ENCODE peak calls at places on chromosome 6, in four cellular contexts. M is heart left ventricle, A is vagina, F is right cardiac atrium. E is an unnamed sample.

GRCh38 chr6:143457563-143458359 is 7.2 kb downstream of the PEX3 start:
- DNase-seq in F (no peak), A (no peak), M (no peak), E (no peak)

GRCh38 chr6:51514396-51515051 is 572.9 kb downstream of the PKHD1 start:
- DNase-seq in A (no peak), F (no peak), M (no peak), E (no peak)

GRCh38 chr6:128554302-128554701 is 33.9 kb upstream of the PTPRK start:
- DNase-seq in F (no peak), M (no peak), A (no peak), E (no peak)

GRCh38 chr6:35077006-35077712 is 64.0 kb downstream of the TCP11 start:
- DNase-seq in M (no peak), F (no peak), A (no peak), E (no peak)

GRCh38 chr6:33428219-33428890 is 8.5 kb downstream of the SYNGAP1 start:
- DNase-seq in M (peak), F (peak), A (no peak), E (no peak)

GRCh38 chr6:125741336-125741735 is 8.1 kb upstream of the HEY2 start:
- DNase-seq in F (no peak), A (no peak), M (no peak), E (no peak)

GRCh38 chr6:140541288-140541687 is 1166.8 kb upstream of the CITED2 start:
- DNase-seq in F (no peak), M (no peak), A (no peak), E (no peak)

GRCh38 chr6:155117266-155117665 is 122.2 kb downstream of the TIAM2 start:
- DNase-seq in F (no peak), M (no peak), A (no peak), E (no peak)

GRCh38 chr6:165728196-165728595 is 65.2 kb upstream of the PDE10A start:
- DNase-seq in A (no peak), F (no peak), M (no peak), E (no peak)

GRCh38 chr6:158688860-158689259 is 39.0 kb downstream of the SYTL3 start:
- DNase-seq in M (no peak), F (no peak), A (no peak), E (no peak)

GRCh38 chr6:45156075-45156474 is 172.1 kb upstream of the RUNX2 start:
- DNase-seq in M (no peak), A (no peak), F (no peak), E (no peak)

GRCh38 chr6:49142422-49143151 is 320.5 kb downstream of the MMUT start:
- DNase-seq in A (no peak), F (no peak), M (no peak), E (no peak)

GRCh38 chr6:41734666-41735426 is 562 bp downstream of the TFEB start:
- DNase-seq in A (no peak), F (peak), M (peak), E (peak)

GRCh38 chr6:42984001-42984923 is at the start of gene PPP2R5D:
- DNase-seq in F (peak), M (peak), A (no peak), E (peak)

GRCh38 chr6:113560908-113561307 is 296.2 kb upstream of the MARCKS start:
- DNase-seq in A (no peak), M (no peak), F (no peak), E (no peak)

GRCh38 chr6:33824461-33825154 is 20.8 kb upstream of the MLN start:
- DNase-seq in F (peak), M (peak), A (no peak), E (no peak)

GRCh38 chr6:111478064-111478476 is 4.9 kb downstream of the REV3L start:
- DNase-seq in F (no peak), M (no peak), A (no peak), E (no peak)

GRCh38 chr6:53984163-53984562 is 127.1 kb upstream of the MLIP start:
- DNase-seq in A (no peak), M (no peak), F (no peak), E (no peak)

GRCh38 chr6:111230351-111231077 is 143.2 kb downstream of the SLC16A10 start:
- DNase-seq in M (no peak), F (no peak), A (no peak), E (no peak)

GRCh38 chr6:2966347-2966746 is 5.0 kb downstream of the SERPINB6 start:
- DNase-seq in M (no peak), A (no peak), F (no peak), E (no peak)

GRCh38 chr6:112863753-112864152 is 516.6 kb downstream of the RFPL4B start:
- DNase-seq in F (no peak), M (no peak), A (no peak), E (no peak)

GRCh38 chr6:83867527-83868161 is 8.2 kb downstream of the CYB5R4 start:
- DNase-seq in F (peak), M (no peak), A (no peak), E (peak)

GRCh38 chr6:145648149-145648548 is 87.2 kb downstream of the EPM2A start:
- DNase-seq in A (no peak), M (no peak), F (no peak), E (no peak)

GRCh38 chr6:169589699-169590257 is 112.1 kb downstream of the WDR27 start:
- DNase-seq in F (no peak), A (no peak), M (no peak), E (no peak)

GRCh38 chr6:140020207-140020791 is 645.9 kb upstream of the CITED2 start:
- DNase-seq in F (no peak), A (no peak), M (no peak), E (no peak)

GRCh38 chr6:154908723-154909122 is 86.4 kb upstream of the TIAM2 start:
- DNase-seq in M (no peak), F (no peak), A (no peak), E (no peak)

GRCh38 chr6:44253307-44254101 is 3.8 kb downstream of the SLC35B2 start:
- DNase-seq in M (no peak), F (no peak), A (no peak), E (no peak)

GRCh38 chr6:44030812-44031454 is 96.3 kb downstream of the MRPL14 start:
- DNase-seq in A (no peak), M (no peak), F (no peak), E (no peak)

GRCh38 chr6:111540971-111541719 is 58.1 kb upstream of the REV3L start:
- DNase-seq in F (no peak), M (no peak), A (no peak), E (no peak)

GRCh38 chr6:9520417-9521151 is 894.3 kb downstream of the TFAP2A start:
- DNase-seq in A (no peak), M (no peak), F (no peak), E (no peak)

GRCh38 chr6:70797625-70798024 is 129.9 kb downstream of the SMAP1 start:
- DNase-seq in A (no peak), M (no peak), F (no peak), E (no peak)

GRCh38 chr6:53802582-53802981 is 7.8 kb downstream of the LRRC1 start:
- DNase-seq in M (no peak), A (no peak), F (no peak), E (no peak)

GRCh38 chr6:130715058-130715457 is 112.1 kb upstream of the SMLR1 start:
- DNase-seq in F (no peak), M (no peak), A (no peak), E (no peak)

GRCh38 chr6:56244528-56245253 is 2.7 kb downstream of the COL21A1 start:
- DNase-seq in F (no peak), A (no peak), M (no peak), E (no peak)

GRCh38 chr6:158042245-158042798 is 60.7 kb downstream of the SYNJ2 start:
- DNase-seq in A (no peak), M (no peak), F (peak), E (no peak)

GRCh38 chr6:18963439-18963838 is 576.3 kb downstream of the RNF144B start:
- DNase-seq in F (peak), M (no peak), A (no peak), E (no peak)

GRCh38 chr6:88365230-88365629 is 199.1 kb upstream of the CNR1 start:
- DNase-seq in F (no peak), M (no peak), A (no peak), E (no peak)

DNA sequence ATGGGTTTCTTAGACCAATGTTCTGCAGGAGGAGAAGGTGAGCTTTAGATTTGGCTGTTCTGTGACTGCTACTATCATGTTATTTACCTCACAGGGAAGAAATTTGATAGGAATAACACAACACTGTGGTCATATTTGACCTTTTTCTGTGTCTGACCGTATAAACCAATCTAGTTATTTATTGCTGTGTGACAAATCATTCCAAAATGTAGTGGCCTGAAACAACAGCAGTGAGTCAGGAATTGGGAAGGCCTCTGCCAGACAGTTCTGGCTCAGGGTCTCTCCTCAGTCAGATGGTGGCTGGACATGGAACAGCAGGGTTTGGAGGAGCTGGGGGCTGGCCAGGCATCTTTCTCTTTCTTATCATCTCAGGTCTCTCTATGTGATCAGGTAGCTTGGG is 33.0 kb downstream of the RIPOR2 start:
- DNase-seq in M (no peak), A (no peak), F (no peak), E (no peak)
- H3K27ac ChIP-seq in M (no peak), A (peak), F (no peak), E (no peak)

DNA sequence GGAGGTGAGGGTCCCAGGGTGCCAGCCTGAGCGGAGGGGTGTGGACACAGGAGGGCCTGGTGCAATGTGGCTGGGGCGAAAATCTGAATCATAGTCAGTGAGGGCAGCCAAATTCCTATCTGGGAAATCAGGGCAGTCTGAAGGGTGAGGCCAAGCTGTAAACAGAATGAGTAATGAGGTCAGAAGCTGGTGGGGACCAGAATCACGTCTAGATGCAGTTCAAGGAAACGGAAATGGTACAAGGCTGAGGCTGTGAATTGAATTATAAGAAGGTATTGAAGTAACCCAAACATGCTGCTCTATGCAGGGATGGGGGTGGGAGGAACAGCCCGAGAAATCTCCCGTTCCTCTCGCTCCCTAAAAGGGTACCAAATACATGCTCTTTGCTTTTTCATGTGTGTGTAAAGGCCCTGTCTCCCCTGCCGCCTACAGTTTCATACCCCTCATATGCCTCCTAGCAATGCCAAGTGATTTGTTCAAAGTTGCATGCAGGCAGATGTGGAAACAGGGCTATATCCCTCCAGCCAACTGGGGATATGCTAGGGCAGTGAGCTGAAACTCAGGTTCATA is 35.2 kb upstream of the PIM1 start:
- DNase-seq in F (no peak), A (no peak), M (no peak), E (no peak)
- H3K27ac ChIP-seq in F (peak), A (peak), M (peak), E (peak)

DNA sequence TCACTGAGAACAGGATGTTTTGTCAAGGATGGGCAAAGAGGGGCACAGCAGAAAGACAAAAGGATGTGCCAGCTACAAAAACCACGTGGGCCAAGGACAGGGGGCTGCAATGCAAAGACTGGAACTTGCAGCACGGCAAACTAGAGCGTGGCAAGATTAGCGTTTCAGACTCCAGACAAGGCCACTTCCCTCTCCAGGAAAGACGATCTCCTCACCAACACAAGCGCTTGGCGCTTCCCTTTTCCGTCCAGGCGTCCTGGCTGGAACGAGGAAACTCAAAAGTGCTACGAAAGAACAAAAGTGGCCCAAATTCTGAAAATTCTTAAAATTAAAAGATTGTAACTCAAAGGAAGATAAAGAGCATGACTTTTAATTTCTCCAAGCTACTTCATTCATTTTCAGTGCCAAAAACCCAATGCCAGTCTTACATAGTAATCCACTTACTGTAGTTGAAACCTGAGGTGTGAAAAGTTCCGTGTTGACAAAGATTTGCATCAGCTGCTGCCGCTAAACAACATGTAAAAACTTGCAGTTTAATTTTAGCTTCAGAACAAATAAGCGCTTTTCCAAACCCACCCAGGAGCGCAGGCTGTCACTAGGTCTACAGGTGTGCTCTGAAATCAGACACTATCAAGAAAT is 207.1 kb upstream of the RREB1 start:
- DNase-seq in A (no peak), F (no peak), M (no peak), E (no peak)
- H3K27ac ChIP-seq in A (no peak), F (no peak), M (peak), E (no peak)

DNA sequence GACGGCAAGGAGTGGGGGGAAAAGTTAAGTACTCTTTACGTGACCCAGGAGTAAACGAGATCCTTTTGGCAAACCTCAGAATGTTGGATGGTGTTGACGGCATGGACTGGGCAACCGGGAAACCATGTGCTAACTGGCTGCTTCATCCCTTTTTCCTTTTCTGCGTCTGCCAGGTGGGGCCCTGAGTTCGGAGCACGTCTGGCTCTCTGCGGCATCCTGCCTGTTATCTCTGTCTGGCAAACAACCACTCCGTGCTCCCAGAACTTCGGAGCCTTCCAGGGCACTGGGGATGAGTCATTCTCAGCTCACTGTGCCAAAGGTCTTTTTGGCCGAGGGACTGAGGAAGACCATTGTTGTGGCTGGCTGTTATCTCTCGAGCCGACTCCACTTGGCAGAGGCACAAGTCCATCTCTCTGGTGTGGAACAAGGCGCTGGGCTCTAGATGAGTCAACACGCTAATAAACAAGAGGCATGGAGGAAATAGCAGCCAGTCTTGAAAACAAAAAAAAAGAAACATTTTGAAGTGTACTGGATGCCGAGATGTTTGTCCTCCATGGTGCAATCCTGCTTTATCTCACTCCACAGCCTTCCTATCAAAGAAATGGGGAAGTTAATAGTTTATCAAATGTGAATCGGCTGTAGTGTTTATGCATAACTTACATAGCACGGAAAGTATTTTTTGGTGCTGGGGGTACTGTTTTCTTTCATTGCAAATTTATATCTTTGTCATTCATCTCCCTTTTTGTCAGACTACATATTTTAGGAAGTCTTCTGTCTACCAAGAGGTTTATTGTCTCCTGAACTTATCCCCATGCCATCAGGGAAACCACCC is 64.6 kb upstream of the TXNDC5 start:
- DNase-seq in A (no peak), M (peak), F (peak), E (peak)
- H3K27ac ChIP-seq in A (peak), M (peak), F (peak), E (peak)

GRCh38 chr6:129701721-129702455 is 8.1 kb downstream of the ARHGAP18 start:
- DNase-seq in M (no peak), F (no peak), A (no peak), E (no peak)
- H3K27ac ChIP-seq in M (no peak), F (no peak), A (no peak), E (no peak)

DNA sequence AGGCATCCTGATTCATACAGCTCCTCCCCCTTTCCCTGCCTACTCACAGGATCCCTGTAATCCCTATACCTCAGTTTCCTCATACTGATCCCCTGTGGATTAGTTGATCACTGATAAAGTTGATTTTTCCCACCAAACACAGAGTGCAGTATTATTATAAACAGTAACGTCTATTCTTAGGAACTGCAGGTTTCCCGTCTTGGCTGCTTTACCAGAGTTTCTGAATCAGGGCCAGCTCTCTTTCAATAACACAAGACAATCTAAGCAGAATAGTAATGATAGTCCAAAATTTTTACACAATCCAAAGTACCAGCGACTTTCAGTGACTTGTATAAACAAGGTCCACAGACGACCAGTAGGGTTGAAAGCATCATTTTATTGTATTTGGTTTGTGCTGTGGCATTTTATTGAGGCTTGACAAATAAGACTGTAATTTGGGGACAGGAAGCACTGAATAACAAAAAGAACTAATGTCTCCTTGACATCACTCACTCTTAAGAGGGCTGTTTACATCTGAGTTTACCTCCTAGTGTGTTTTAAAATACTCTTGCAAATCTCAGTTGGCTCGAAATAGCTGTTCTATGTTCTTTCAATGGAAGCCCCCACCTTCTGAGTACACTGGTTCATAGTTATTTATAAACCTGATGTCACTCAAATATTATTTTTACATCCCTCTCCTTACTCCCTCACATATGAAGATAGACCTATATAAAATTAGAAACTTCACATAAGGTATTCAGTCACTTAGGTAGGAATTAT is 6.1 kb upstream of the JARID2 start:
- DNase-seq in F (no peak), A (no peak), M (peak), E (no peak)
- H3K27ac ChIP-seq in F (peak), A (no peak), M (peak), E (no peak)

DNA sequence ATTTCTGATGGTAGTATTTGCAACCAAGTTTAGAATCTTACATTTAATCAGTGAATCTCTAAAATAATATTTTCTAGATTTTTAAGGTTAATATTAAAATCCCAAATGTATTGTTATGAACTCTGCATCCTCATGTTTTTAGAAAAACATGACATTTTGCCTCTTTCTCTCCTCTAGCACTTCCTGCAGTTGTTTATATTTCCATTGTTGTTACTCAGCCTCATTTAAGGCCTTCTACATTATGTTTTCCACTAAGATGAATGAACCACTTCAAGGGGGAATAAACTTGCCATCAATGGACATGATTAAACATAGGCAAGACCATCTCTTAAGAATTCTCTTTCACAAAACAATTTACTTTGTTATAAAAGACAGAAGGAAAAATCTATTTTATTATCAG is 333.5 kb upstream of the IRAK1BP1 start:
- DNase-seq in A (no peak), F (no peak), M (no peak), E (no peak)
- H3K27ac ChIP-seq in A (no peak), F (no peak), M (no peak), E (no peak)

GRCh38 chr6:24856954-24857670 is 58.4 kb upstream of the ARMH2 start:
- DNase-seq in A (no peak), F (no peak), M (no peak), E (no peak)
- H3K27ac ChIP-seq in A (peak), F (no peak), M (peak), E (peak)

GRCh38 chr6:29967379-29968010 is 25.2 kb downstream of the HLA-A start:
- DNase-seq in F (no peak), M (peak), A (no peak), E (no peak)

GRCh38 chr6:29968905-29969304 is 26.6 kb downstream of the HLA-A start:
- DNase-seq in A (no peak), F (no peak), M (no peak), E (no peak)

GRCh38 chr6:29965873-29966601 is 23.7 kb downstream of the HLA-A start:
- DNase-seq in A (peak), F (peak), M (peak), E (no peak)

GRCh38 chr6:29970711-29971110 is 28.4 kb downstream of the HLA-A start:
- DNase-seq in A (peak), M (no peak), F (no peak), E (no peak)

GRCh38 chr6:29968130-29968529 is 25.8 kb downstream of the HLA-A start:
- DNase-seq in A (no peak), M (no peak), F (no peak), E (no peak)
- H3K27ac ChIP-seq in A (no peak), M (peak), F (no peak), E (no peak)